ENCODE peak calls at places on chromosomes 2 and 18, in nine cellular contexts. One of them, this sample, is unnamed.

GRCh38 chr2:203809991-203810510 is 57.5 kb upstream of the CTLA4 start:
- DNase-seq in kidney glomerular epithelial cell: no peak
- DNase-seq in NCI-H1930: no peak
- DNase-seq in natural killer cell treated with Interleukin-12 subunit alpha and Interleukin-12 subunit beta and Interleukin-15 and Interleukin-18, amount 100 ng/mL, for 72 hours: no peak
- DNase-seq in transverse colon: no peak
- DNase-seq in T-helper 9 cell: no peak
- DNase-seq in stimulated activated CD8-positive, alpha-beta memory T cell treated with anti-CD3 and anti-CD28 coated beads, Interleukin-15, amount 100 ng/mL, for 4 hours: no peak
- DNase-seq in tibial artery: no peak
- DNase-seq in midbrain: no peak
- DNase-seq in this sample: no peak

GRCh38 chr2:35788543-35788942 is 567.0 kb upstream of the CRIM1 start:
- DNase-seq in stimulated activated CD8-positive, alpha-beta memory T cell treated with anti-CD3 and anti-CD28 coated beads, Interleukin-15, amount 100 ng/mL, for 4 hours: no peak
- DNase-seq in tibial artery: no peak
- DNase-seq in transverse colon: no peak
- DNase-seq in natural killer cell treated with Interleukin-12 subunit alpha and Interleukin-12 subunit beta and Interleukin-15 and Interleukin-18, amount 100 ng/mL, for 72 hours: no peak
- DNase-seq in midbrain: no peak
- DNase-seq in NCI-H1930: no peak
- DNase-seq in T-helper 9 cell: no peak
- DNase-seq in kidney glomerular epithelial cell: no peak
- DNase-seq in this sample: no peak

GRCh38 chr2:203706403-203706802 is at the start of gene CD28:
- DNase-seq in midbrain: no peak
- DNase-seq in T-helper 9 cell: peak; percentile 79
- DNase-seq in NCI-H1930: no peak
- DNase-seq in tibial artery: peak; percentile 34
- DNase-seq in kidney glomerular epithelial cell: no peak
- DNase-seq in natural killer cell treated with Interleukin-12 subunit alpha and Interleukin-12 subunit beta and Interleukin-15 and Interleukin-18, amount 100 ng/mL, for 72 hours: peak; percentile 81
- DNase-seq in stimulated activated CD8-positive, alpha-beta memory T cell treated with anti-CD3 and anti-CD28 coated beads, Interleukin-15, amount 100 ng/mL, for 4 hours: peak; percentile 72
- DNase-seq in transverse colon: peak; percentile 84
- DNase-seq in this sample: peak; percentile 59

GRCh38 chr2:150832686-150833085 is 345.2 kb upstream of the RND3 start:
- DNase-seq in stimulated activated CD8-positive, alpha-beta memory T cell treated with anti-CD3 and anti-CD28 coated beads, Interleukin-15, amount 100 ng/mL, for 4 hours: no peak
- DNase-seq in kidney glomerular epithelial cell: no peak
- DNase-seq in NCI-H1930: no peak
- DNase-seq in T-helper 9 cell: no peak
- DNase-seq in tibial artery: no peak
- DNase-seq in transverse colon: no peak
- DNase-seq in midbrain: no peak
- DNase-seq in natural killer cell treated with Interleukin-12 subunit alpha and Interleukin-12 subunit beta and Interleukin-15 and Interleukin-18, amount 100 ng/mL, for 72 hours: no peak
- DNase-seq in this sample: no peak

GRCh38 chr2:241592126-241592845 is 33.7 kb downstream of the BOK start:
- DNase-seq in kidney glomerular epithelial cell: no peak
- DNase-seq in T-helper 9 cell: no peak
- DNase-seq in stimulated activated CD8-positive, alpha-beta memory T cell treated with anti-CD3 and anti-CD28 coated beads, Interleukin-15, amount 100 ng/mL, for 4 hours: no peak
- DNase-seq in natural killer cell treated with Interleukin-12 subunit alpha and Interleukin-12 subunit beta and Interleukin-15 and Interleukin-18, amount 100 ng/mL, for 72 hours: no peak
- DNase-seq in transverse colon: no peak
- DNase-seq in tibial artery: no peak
- DNase-seq in midbrain: no peak
- DNase-seq in NCI-H1930: no peak
- DNase-seq in this sample: no peak

GRCh38 chr18:12452801-12453200 is 45.1 kb downstream of the PRELID3A start:
- DNase-seq in midbrain: no peak
- DNase-seq in kidney glomerular epithelial cell: no peak
- DNase-seq in NCI-H1930: no peak
- DNase-seq in T-helper 9 cell: no peak
- DNase-seq in transverse colon: no peak
- DNase-seq in natural killer cell treated with Interleukin-12 subunit alpha and Interleukin-12 subunit beta and Interleukin-15 and Interleukin-18, amount 100 ng/mL, for 72 hours: no peak
- DNase-seq in stimulated activated CD8-positive, alpha-beta memory T cell treated with anti-CD3 and anti-CD28 coated beads, Interleukin-15, amount 100 ng/mL, for 4 hours: no peak
- DNase-seq in tibial artery: no peak
- DNase-seq in this sample: no peak

GRCh38 chr2:89850481-89850880 is 1159.0 kb downstream of the RPIA start:
- DNase-seq in NCI-H1930: no peak
- DNase-seq in transverse colon: no peak
- DNase-seq in tibial artery: no peak
- DNase-seq in natural killer cell treated with Interleukin-12 subunit alpha and Interleukin-12 subunit beta and Interleukin-15 and Interleukin-18, amount 100 ng/mL, for 72 hours: no peak
- DNase-seq in midbrain: no peak
- DNase-seq in stimulated activated CD8-positive, alpha-beta memory T cell treated with anti-CD3 and anti-CD28 coated beads, Interleukin-15, amount 100 ng/mL, for 4 hours: no peak
- DNase-seq in T-helper 9 cell: no peak
- DNase-seq in kidney glomerular epithelial cell: no peak
- DNase-seq in this sample: no peak

GRCh38 chr2:234292205-234292954 is 204.5 kb downstream of the ARL4C start:
- DNase-seq in natural killer cell treated with Interleukin-12 subunit alpha and Interleukin-12 subunit beta and Interleukin-15 and Interleukin-18, amount 100 ng/mL, for 72 hours: peak; percentile 78
- DNase-seq in kidney glomerular epithelial cell: no peak
- DNase-seq in transverse colon: peak; percentile 33
- DNase-seq in midbrain: no peak
- DNase-seq in T-helper 9 cell: peak; percentile 57
- DNase-seq in NCI-H1930: no peak
- DNase-seq in tibial artery: no peak
- DNase-seq in stimulated activated CD8-positive, alpha-beta memory T cell treated with anti-CD3 and anti-CD28 coated beads, Interleukin-15, amount 100 ng/mL, for 4 hours: peak; percentile 57
- DNase-seq in this sample: no peak

GRCh38 chr2:27573452-27573851 is 9.4 kb upstream of the ZNF512 start:
- DNase-seq in natural killer cell treated with Interleukin-12 subunit alpha and Interleukin-12 subunit beta and Interleukin-15 and Interleukin-18, amount 100 ng/mL, for 72 hours: no peak
- DNase-seq in T-helper 9 cell: no peak
- DNase-seq in kidney glomerular epithelial cell: no peak
- DNase-seq in NCI-H1930: no peak
- DNase-seq in midbrain: no peak
- DNase-seq in stimulated activated CD8-positive, alpha-beta memory T cell treated with anti-CD3 and anti-CD28 coated beads, Interleukin-15, amount 100 ng/mL, for 4 hours: no peak
- DNase-seq in transverse colon: no peak
- DNase-seq in tibial artery: no peak
- DNase-seq in this sample: no peak

GRCh38 chr18:9711361-9712129 is 3.4 kb downstream of the RAB31 start:
- DNase-seq in transverse colon: no peak
- DNase-seq in kidney glomerular epithelial cell: no peak
- DNase-seq in stimulated activated CD8-positive, alpha-beta memory T cell treated with anti-CD3 and anti-CD28 coated beads, Interleukin-15, amount 100 ng/mL, for 4 hours: no peak
- DNase-seq in NCI-H1930: no peak
- DNase-seq in natural killer cell treated with Interleukin-12 subunit alpha and Interleukin-12 subunit beta and Interleukin-15 and Interleukin-18, amount 100 ng/mL, for 72 hours: no peak
- DNase-seq in T-helper 9 cell: no peak
- DNase-seq in midbrain: no peak
- DNase-seq in tibial artery: no peak
- DNase-seq in this sample: no peak

GRCh38 chr2:205411558-205411957 is 270.7 kb upstream of the NRP2 start:
- DNase-seq in transverse colon: peak; percentile 53
- DNase-seq in natural killer cell treated with Interleukin-12 subunit alpha and Interleukin-12 subunit beta and Interleukin-15 and Interleukin-18, amount 100 ng/mL, for 72 hours: no peak
- DNase-seq in midbrain: peak; percentile 81
- DNase-seq in NCI-H1930: no peak
- DNase-seq in T-helper 9 cell: no peak
- DNase-seq in stimulated activated CD8-positive, alpha-beta memory T cell treated with anti-CD3 and anti-CD28 coated beads, Interleukin-15, amount 100 ng/mL, for 4 hours: no peak
- DNase-seq in kidney glomerular epithelial cell: no peak
- DNase-seq in tibial artery: no peak
- DNase-seq in this sample: peak; percentile 60

GRCh38 chr18:7000484-7001096 is 117.0 kb downstream of the LAMA1 start:
- DNase-seq in midbrain: no peak
- DNase-seq in natural killer cell treated with Interleukin-12 subunit alpha and Interleukin-12 subunit beta and Interleukin-15 and Interleukin-18, amount 100 ng/mL, for 72 hours: no peak
- DNase-seq in kidney glomerular epithelial cell: peak; percentile 51
- DNase-seq in NCI-H1930: no peak
- DNase-seq in stimulated activated CD8-positive, alpha-beta memory T cell treated with anti-CD3 and anti-CD28 coated beads, Interleukin-15, amount 100 ng/mL, for 4 hours: no peak
- DNase-seq in transverse colon: no peak
- DNase-seq in tibial artery: no peak
- DNase-seq in T-helper 9 cell: no peak
- DNase-seq in this sample: no peak

This sample was measured in stomach.